ENCODE peak calls at places on chromosomes 1 and 21, in five cellular contexts. One of them, this sample, is unnamed.

GRCh38 chr1:234588402-234588801 is 21.6 kb downstream of the IRF2BP2 start:
- DNase-seq in NCI-H345: no peak
- DNase-seq in cardiac fibroblast: no peak
- DNase-seq in midbrain: no peak
- DNase-seq in ACHN: no peak
- DNase-seq in this sample: no peak

GRCh38 chr21:15063081-15063820 is 1.5 kb downstream of the NRIP1 start:
- DNase-seq in NCI-H345: no peak
- DNase-seq in ACHN: no peak
- DNase-seq in midbrain: no peak
- DNase-seq in cardiac fibroblast: no peak
- DNase-seq in this sample: peak; percentile 29

GRCh38 chr1:200976634-200977033 is 46.9 kb downstream of the KIF21B start:
- DNase-seq in midbrain: no peak
- DNase-seq in NCI-H345: no peak
- DNase-seq in ACHN: no peak
- DNase-seq in cardiac fibroblast: no peak
- DNase-seq in this sample: no peak

GRCh38 chr21:26177187-26177586 is 6.6 kb upstream of the APP start:
- DNase-seq in midbrain: no peak
- DNase-seq in ACHN: no peak
- DNase-seq in NCI-H345: no peak
- DNase-seq in cardiac fibroblast: peak; percentile 26
- DNase-seq in this sample: peak; percentile 98

GRCh38 chr21:43812139-43812821 is 22.9 kb downstream of the RRP1 start:
- DNase-seq in NCI-H345: peak; percentile 90
- DNase-seq in ACHN: no peak
- DNase-seq in midbrain: no peak
- DNase-seq in cardiac fibroblast: no peak
- DNase-seq in this sample: no peak

GRCh38 chr21:35622612-35623011 is 437.7 kb downstream of the SETD4 start:
- DNase-seq in ACHN: no peak
- DNase-seq in NCI-H345: no peak
- DNase-seq in cardiac fibroblast: no peak
- DNase-seq in midbrain: no peak
- DNase-seq in this sample: no peak

GRCh38 chr1:6603851-6604558 is 1.3 kb upstream of the KLHL21 start:
- DNase-seq in midbrain: peak; percentile 60
- DNase-seq in NCI-H345: no peak
- DNase-seq in cardiac fibroblast: peak; percentile 93
- DNase-seq in ACHN: no peak
- DNase-seq in this sample: peak; percentile 85

GRCh38 chr1:30487042-30487441 is 236.3 kb downstream of the MATN1 start:
- DNase-seq in cardiac fibroblast: no peak
- DNase-seq in ACHN: no peak
- DNase-seq in midbrain: no peak
- DNase-seq in NCI-H345: no peak
- DNase-seq in this sample: no peak

This sample was measured in myocyte.